ENCODE peak calls at places on chromosomes 11 and 22, in four cellular contexts. U, K, M and J are unnamed samples.

GRCh38 chr11:110338684-110339083 is 42.3 kb upstream of the RDX start:
- DNase-seq in M (no peak), U (no peak), K (no peak), J (no peak)

GRCh38 chr22:25582946-25583345 is 18.5 kb downstream of the GRK3 start:
- DNase-seq in K (no peak), U (no peak), M (no peak), J (no peak)

GRCh38 chr11:128687321-128687720 is 6.6 kb upstream of the FLI1 start:
- DNase-seq in M (no peak), U (peak; percentile 75), K (peak; percentile 46), J (peak; percentile 42)

GRCh38 chr11:44358713-44359112 is 48.8 kb upstream of the ALX4 start:
- DNase-seq in U (no peak), K (no peak), M (no peak), J (no peak)

GRCh38 chr11:60221706-60222105 is 21.2 kb downstream of the MS4A4E start:
- DNase-seq in M (no peak), U (no peak), K (no peak), J (no peak)

GRCh38 chr11:61851128-61851899 is 23.2 kb downstream of the FADS2 start:
- DNase-seq in U (no peak), K (no peak), M (peak; percentile 68), J (no peak)

GRCh38 chr11:61507962-61508824 is at the start of gene LRRC10B:
- DNase-seq in M (no peak), U (peak; percentile 71), K (peak; percentile 84), J (peak; percentile 33)

GRCh38 chr22:27792452-27793165 is 8.9 kb downstream of the MN1 start:
- DNase-seq in M (no peak), U (no peak), K (no peak), J (no peak)

GRCh38 chr11:19259487-19260345 is 19.0 kb upstream of the E2F8 start:
- DNase-seq in M (peak; percentile 77), K (peak; percentile 78), U (peak; percentile 69), J (peak; percentile 68)

GRCh38 chr22:25364281-25364680 is 144.8 kb downstream of the CRYBB2 start:
- DNase-seq in U (peak; percentile 38), K (no peak), M (no peak), J (no peak)

GRCh38 chr11:7499046-7499445 is 13.7 kb downstream of the OLFML1 start:
- DNase-seq in M (no peak), K (no peak), U (no peak), J (no peak)

GRCh38 chr11:71996517-71996916 is 2.2 kb upstream of the IL18BP start:
- DNase-seq in U (no peak), M (no peak), K (no peak), J (no peak)

GRCh38 chr11:76664578-76665061 is 5.9 kb downstream of the LRRC32 start:
- DNase-seq in M (no peak), K (no peak), U (peak; percentile 40), J (no peak)

GRCh38 chr11:127651175-127651887 is 650.8 kb upstream of the KIRREL3 start:
- DNase-seq in U (no peak), M (no peak), K (no peak), J (no peak)

GRCh38 chr22:25781801-25782200 is 39.8 kb downstream of the MYO18B start:
- DNase-seq in M (no peak), K (no peak), U (no peak), J (peak; percentile 19)

GRCh38 chr11:73991471-73992006 is 8.9 kb upstream of the UCP2 start:
- DNase-seq in M (no peak), U (no peak), K (no peak), J (no peak)

GRCh38 chr11:102761646-102762238 is 18.7 kb downstream of the MMP10 start:
- DNase-seq in M (no peak), U (no peak), K (no peak), J (no peak)

GRCh38 chr11:77308838-77309237 is 7.4 kb upstream of the GDPD4 start:
- DNase-seq in K (no peak), U (no peak), M (no peak), J (no peak)

GRCh38 chr11:79269923-79270322 is 170.9 kb downstream of the TENM4 start:
- DNase-seq in U (no peak), M (no peak), K (no peak), J (no peak)

GRCh38 chr11:78188809-78189724 is at the start of gene USP35:
- DNase-seq in K (no peak), U (no peak), M (no peak), J (no peak)

GRCh38 chr22:19524170-19525115 is at the start of gene CLDN5:
- DNase-seq in U (peak; percentile 60), K (no peak), M (peak; percentile 32), J (no peak)

GRCh38 chr11:122108192-122108799 is 7.7 kb downstream of the BLID start:
- DNase-seq in M (no peak), U (no peak), K (peak; percentile 45), J (no peak)

GRCh38 chr22:34886391-34886790 is 179.6 kb upstream of the ISX start:
- DNase-seq in M (no peak), K (no peak), U (no peak), J (no peak)

GRCh38 chr11:72787262-72788104 is 6.4 kb downstream of the STARD10 start:
- DNase-seq in K (peak; percentile 89), M (no peak), U (no peak), J (no peak)

GRCh38 chr11:103358251-103358650 is 249.0 kb downstream of the DYNC2H1 start:
- DNase-seq in K (no peak), U (no peak), M (no peak), J (no peak)

GRCh38 chr11:106389096-106389495 is 311.6 kb downstream of the AASDHPPT start:
- DNase-seq in K (no peak), U (no peak), M (no peak), J (no peak)

GRCh38 chr11:13958596-13958995 is 3.9 kb upstream of the SPON1 start:
- DNase-seq in K (no peak), M (no peak), U (no peak), J (no peak)

GRCh38 chr22:19565921-19566598 is 41.9 kb upstream of the CLDN5 start:
- DNase-seq in K (no peak), M (no peak), U (no peak), J (no peak)

GRCh38 chr11:64247729-64248531 is 1.2 kb upstream of the PPP1R14B start:
- DNase-seq in M (no peak), K (no peak), U (no peak), J (no peak)

GRCh38 chr22:27300661-27301285 is 500.8 kb downstream of the MN1 start:
- DNase-seq in K (no peak), U (no peak), M (no peak), J (no peak)

GRCh38 chr11:65899356-65900124 is 648 bp downstream of the FOSL1 start:
- DNase-seq in K (peak; percentile 57), M (peak; percentile 81), U (peak; percentile 76), J (peak; percentile 82)

GRCh38 chr11:30282289-30282631 is 40.6 kb upstream of the ARL14EP start:
- DNase-seq in U (no peak), M (no peak), K (no peak), J (no peak)

GRCh38 chr22:30857791-30858190 is 110.8 kb downstream of the MORC2 start:
- DNase-seq in K (no peak), M (no peak), U (no peak), J (no peak)

GRCh38 chr22:47443836-47444745 is 681.6 kb downstream of the TBC1D22A start:
- DNase-seq in M (no peak), U (no peak), K (peak; percentile 9), J (no peak)
- H3K9me3 ChIP-seq in M (no peaks in the 10 kb centered on the region), U (peaks cover 4% of the 10 kb centered on the region), K (no peaks in the 10 kb centered on the region), J (no peaks in the 10 kb centered on the region)

GRCh38 chr11:16941935-16942334 is 72.3 kb downstream of the PLEKHA7 start:
- DNase-seq in U (no peak), K (no peak), M (no peak), J (no peak)

GRCh38 chr11:16933756-16934603 is 80.2 kb downstream of the PLEKHA7 start:
- DNase-seq in M (peak; percentile 39), K (no peak), U (no peak), J (no peak)

GRCh38 chr11:16936643-16937042 is 77.6 kb downstream of the PLEKHA7 start:
- DNase-seq in K (no peak), M (peak; percentile 19), U (no peak), J (no peak)

GRCh38 chr11:16942342-16942741 is 71.9 kb downstream of the PLEKHA7 start:
- DNase-seq in M (no peak), U (no peak), K (no peak), J (no peak)

DNA sequence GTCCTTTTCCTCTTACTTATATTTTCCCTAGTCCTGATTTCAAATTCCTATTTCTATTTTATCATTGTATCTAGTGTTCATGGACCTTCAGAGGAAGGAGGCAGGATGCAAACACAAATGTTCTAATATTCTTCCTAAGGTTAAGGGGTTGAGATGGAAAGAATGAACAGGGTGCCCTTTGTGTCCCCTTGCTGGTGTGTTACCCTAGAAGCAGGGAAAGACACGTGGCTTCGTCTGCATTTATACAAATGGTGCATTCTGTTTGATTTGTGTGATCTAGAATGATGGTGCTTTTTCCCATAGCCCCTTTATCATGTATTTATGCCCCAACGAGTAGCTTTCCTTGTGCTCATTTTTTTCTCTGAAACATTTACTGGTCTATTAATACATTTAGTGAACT is 76.2 kb downstream of the PLEKHA7 start:
- DNase-seq in U (no peak), M (no peak), K (no peak), J (no peak)
- H3K27ac ChIP-seq in U (no peak overlapping the region), M (no peak overlapping the region), K (no peak overlapping the region), J (no peak overlapping the region)

GRCh38 chr11:101127348-101127698 is 2.3 kb downstream of the PGR start:
- DNase-seq in K (no peak), U (peak; percentile 48), M (peak; percentile 54), J (peak; percentile 29)

GRCh38 chr11:101127699-101128570 is 1.7 kb downstream of the PGR start:
- DNase-seq in M (peak; percentile 60), U (peak; percentile 45), K (peak; percentile 21), J (peak; percentile 59)

GRCh38 chr11:101126551-101127347 is 2.9 kb downstream of the PGR start:
- DNase-seq in K (no peak), M (peak; percentile 58), U (no peak), J (peak; percentile 59)

GRCh38 chr11:101128571-101129202 is 926 bp downstream of the PGR start:
- DNase-seq in M (no peak), U (peak; percentile 44), K (no peak), J (peak; percentile 16)

GRCh38 chr11:101129203-101129943 is at the start of gene PGR:
- DNase-seq in K (peak; percentile 51), U (peak; percentile 49), M (peak; percentile 64), J (peak; percentile 14)
- H3K27me3 ChIP-seq in K (peaks cover 22% of the 10 kb centered on the region), U (peaks cover 30% of the 10 kb centered on the region), M (peaks cover 19% of the 10 kb centered on the region), J (peaks cover 66% of the 10 kb centered on the region)

GRCh38 chr11:1335811-1336761 is 26.7 kb upstream of the TOLLIP start:
- DNase-seq in M (peak; percentile 69), K (peak; percentile 59), U (peak; percentile 79), J (peak; percentile 84)

GRCh38 chr11:1336836-1337646 is 27.6 kb upstream of the TOLLIP start:
- DNase-seq in K (peak; percentile 42), M (peak; percentile 28), U (peak; percentile 79), J (peak; percentile 83)

GRCh38 chr11:1333091-1333772 is 23.8 kb upstream of the TOLLIP start:
- DNase-seq in M (no peak), U (no peak), K (no peak), J (no peak)

GRCh38 chr11:1335264-1335810 is 25.9 kb upstream of the TOLLIP start:
- DNase-seq in U (no peak), M (no peak), K (no peak), J (peak; percentile 62)

DNA sequence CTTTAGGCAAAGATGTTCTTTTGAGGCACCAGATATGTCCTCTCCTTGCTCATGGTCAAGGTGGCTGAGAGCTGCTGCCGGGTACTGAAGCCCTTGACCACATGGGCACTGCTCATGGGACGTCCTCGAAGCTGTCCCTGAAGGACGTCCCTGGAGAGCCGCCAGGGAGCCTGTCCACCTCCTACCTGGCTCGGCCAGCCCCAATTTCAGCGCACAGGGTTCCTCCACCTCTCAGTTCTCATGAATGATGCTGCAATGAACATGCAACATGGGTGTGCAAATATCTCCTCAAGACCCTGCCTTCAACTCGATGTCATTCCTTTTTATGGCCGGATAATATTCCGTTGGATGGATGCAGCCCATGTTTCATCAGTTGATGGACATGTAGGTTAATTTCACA is 24.4 kb upstream of the TOLLIP start:
- DNase-seq in K (no peak), U (no peak), M (no peak), J (no peak)
- H3K9me3 ChIP-seq in K (no peaks in the 10 kb centered on the region), U (no peaks in the 10 kb centered on the region), M (no peaks in the 10 kb centered on the region), J (no peaks in the 10 kb centered on the region)